ENCODE peak calls at places on chromosomes 7 and 10, in eight cellular contexts. N is HCT116; Q is AG04450; F is T1000; L is NCI-H1105; V is stimulated activated naive B cell treated with anti-CD40 and anti-IgM and Interleukin-4, amounts not matched to agents 10 μg/mL and 1 μg/mL and 100 μg/mL, for 72 hours; Y is activated CD4-positive, CD25-positive, alpha-beta regulatory T cell treated with anti-CD3 and anti-CD28 coated beads, Interleukin-2, amount 50 U/mL, for 72 hours; K is activated T-helper 1 cell treated with anti-CD3 and anti-CD28 coated beads, Interleukin-2, amount 50 U/mL, for 16 hours. O is an unnamed sample.

GRCh38 chr10:77667426-77668324 is 30.1 kb upstream of the KCNMA1 start:
- DNase-seq in Q (no peak), N (no peak), K (no peak), F (no peak), V (no peak), L (no peak), Y (no peak), O (no peak)

GRCh38 chr7:94510582-94511456 is 1.2 kb downstream of the CASD1 start:
- DNase-seq in K (peak; percentile 9), Q (no peak), F (no peak), L (peak; percentile 40), N (no peak), V (peak; percentile 37), Y (peak; percentile 45), O (no peak)

GRCh38 chr10:131158695-131159094 is 152.8 kb downstream of the TCERG1L start:
- DNase-seq in F (no peak), V (no peak), Y (no peak), N (no peak), K (no peak), Q (no peak), L (no peak), O (no peak)

GRCh38 chr10:133377025-133377817 is 1.8 kb upstream of the PAOX start:
- DNase-seq in Y (no peak), Q (no peak), K (no peak), L (no peak), N (no peak), V (no peak), F (no peak), O (no peak)

GRCh38 chr10:129993621-129994020 is 29.5 kb upstream of the EBF3 start:
- DNase-seq in V (no peak), Q (no peak), Y (no peak), F (peak; percentile 78), N (no peak), K (no peak), L (no peak), O (no peak)

GRCh38 chr10:123858039-123858740 is 33.4 kb downstream of the CPXM2 start:
- DNase-seq in F (no peak), Q (no peak), N (no peak), K (no peak), Y (no peak), L (no peak), V (no peak), O (no peak)

GRCh38 chr7:55476071-55476803 is 96.1 kb downstream of the VOPP1 start:
- DNase-seq in V (no peak), N (no peak), L (no peak), F (no peak), Y (no peak), K (no peak), Q (peak; percentile 26), O (no peak)

GRCh38 chr7:47757946-47758371 is 176.0 kb upstream of the TNS3 start:
- DNase-seq in F (no peak), V (no peak), N (no peak), L (no peak), Y (no peak), K (no peak), Q (peak; percentile 33), O (no peak)

GRCh38 chr7:101172854-101173751 is 7.0 kb downstream of the NAT16 start:
- DNase-seq in N (no peak), L (peak; percentile 84), K (no peak), F (peak; percentile 72), Q (peak; percentile 68), V (no peak), Y (no peak), O (peak; percentile 43)

O was measured in GM06990.